ENCODE peak calls at places on chromosomes 16 and 17, in seven cellular contexts. A is AG10803, X is GM06990, K is Panc1, L is mucosa of descending colon, B is ovary, E is fibroblast of pulmonary artery. U is an unnamed sample.

GRCh38 chr17:27965224-27965623 is 72.1 kb upstream of the LYRM9 start:
- DNase-seq in A (no peak), X (no peak), K (no peak), L (no peak), B (no peak), E (no peak), U (no peak)

GRCh38 chr16:81609323-81609892 is 164.8 kb downstream of the CMIP start:
- DNase-seq in A (no peak), X (no peak), K (no peak), L (peak; percentile 24), B (no peak), E (no peak), U (no peak)

GRCh38 chr16:52283018-52283417 is 263.9 kb downstream of the TOX3 start:
- DNase-seq in A (peak; percentile 50), X (no peak), K (no peak), L (no peak), B (no peak), E (peak; percentile 42), U (no peak)

GRCh38 chr17:79562806-79563141 is 48.1 kb downstream of the RBFOX3 start:
- DNase-seq in A (no peak), X (no peak), K (no peak), L (no peak), B (no peak), E (no peak), U (no peak)

GRCh38 chr17:18850679-18851078 is 7.3 kb upstream of the PRPSAP2 start:
- DNase-seq in A (no peak), X (no peak), K (no peak), L (no peak), B (no peak), E (no peak), U (no peak)

GRCh38 chr17:76925333-76925935 is 57.2 kb downstream of the MGAT5B start:
- DNase-seq in A (no peak), X (no peak), K (no peak), L (no peak), B (no peak), E (no peak), U (no peak)

GRCh38 chr16:22813946-22814325 is at the start of gene HS3ST2:
- DNase-seq in A (peak; percentile 24), X (peak; percentile 13), K (no peak), L (peak; percentile 49), B (no peak), E (peak; percentile 3), U (no peak)

GRCh38 chr16:69270395-69270794 is 40.8 kb upstream of the VPS4A start:
- DNase-seq in A (peak; percentile 66), X (no peak), K (no peak), L (no peak), B (no peak), E (no peak), U (no peak)

GRCh38 chr16:15770512-15770911 is 86.3 kb downstream of the MYH11 start:
- DNase-seq in A (peak; percentile 58), X (no peak), K (no peak), L (no peak), B (no peak), E (peak; percentile 90), U (no peak)

GRCh38 chr16:28218109-28218508 is 6.3 kb upstream of the XPO6 start:
- DNase-seq in A (peak; percentile 72), X (peak; percentile 18), K (peak; percentile 38), L (no peak), B (no peak), E (peak; percentile 73), U (peak; percentile 67)

GRCh38 chr17:33523577-33523981 is 230.5 kb upstream of the ASIC2 start:
- DNase-seq in A (peak; percentile 29), X (no peak), K (no peak), L (no peak), B (no peak), E (peak; percentile 53), U (no peak)

GRCh38 chr17:59754547-59754946 is 47.1 kb downstream of the VMP1 start:
- DNase-seq in A (peak; percentile 96), X (no peak), K (peak; percentile 66), L (no peak), B (no peak), E (peak; percentile 93), U (no peak)

GRCh38 chr17:50632637-50633036 is 2.0 kb upstream of the ABCC3 start:
- DNase-seq in A (no peak), X (no peak), K (no peak), L (no peak), B (no peak), E (no peak), U (no peak)

GRCh38 chr16:28059841-28060240 is 3.7 kb downstream of the GSG1L start:
- DNase-seq in A (no peak), X (no peak), K (no peak), L (no peak), B (no peak), E (no peak), U (no peak)

GRCh38 chr16:11161974-11162373 is 94.0 kb downstream of the SOCS1 start:
- DNase-seq in A (no peak), X (no peak), K (no peak), L (peak; percentile 16), B (peak; percentile 56), E (no peak), U (no peak)

GRCh38 chr17:39194089-39194984 is 3.1 kb downstream of the CACNB1 start:
- DNase-seq in A (peak; percentile 68), X (no peak), K (no peak), L (peak; percentile 66), B (no peak), E (peak; percentile 70), U (no peak)

GRCh38 chr16:71709231-71709781 is 15.2 kb downstream of the PHLPP2 start:
- DNase-seq in A (peak; percentile 92), X (no peak), K (no peak), L (no peak), B (no peak), E (peak; percentile 29), U (no peak)

GRCh38 chr17:55601874-55602364 is 90.7 kb upstream of the SMIM36 start:
- DNase-seq in A (peak; percentile 56), X (no peak), K (peak; percentile 33), L (no peak), B (no peak), E (peak; percentile 75), U (peak; percentile 46)

GRCh38 chr16:11016993-11017392 is 72.6 kb downstream of the CLEC16A start:
- DNase-seq in A (peak; percentile 49), X (no peak), K (no peak), L (peak; percentile 89), B (no peak), E (peak; percentile 70), U (no peak)

GRCh38 chr16:85036398-85037049 is 8.9 kb downstream of the KIAA0513 start:
- DNase-seq in A (no peak), X (no peak), K (no peak), L (no peak), B (no peak), E (peak; percentile 36), U (no peak)

GRCh38 chr17:32503251-32504165 is 16.7 kb downstream of the CDK5R1 start:
- DNase-seq in A (no peak), X (peak; percentile 79), K (no peak), L (peak; percentile 48), B (no peak), E (no peak), U (peak; percentile 81)

GRCh38 chr17:55402374-55402773 is 19.3 kb downstream of the MMD start:
- DNase-seq in A (no peak), X (no peak), K (no peak), L (no peak), B (no peak), E (peak; percentile 44), U (no peak)

GRCh38 chr17:81238815-81239713 is at the start of the genes NDUFAF8 and TEPSIN:
- DNase-seq in A (peak; percentile 100), X (peak; percentile 95), K (peak; percentile 96), L (peak; percentile 97), B (peak; percentile 97), E (peak; percentile 99), U (peak; percentile 100)
- TF ChIP-seq CTCF in A (no peak), X (no peak), K (no peak), L (no peak), B (peak; percentile 45), E (no peak), U (no peak)

GRCh38 chr17:34852141-34852540 is 109.1 kb downstream of the CCT6B start:
- DNase-seq in A (no peak), X (no peak), K (no peak), L (no peak), B (no peak), E (no peak), U (no peak)

GRCh38 chr17:34850023-34850422 is 111.2 kb downstream of the CCT6B start:
- DNase-seq in A (peak; percentile 11), X (no peak), K (no peak), L (no peak), B (no peak), E (no peak), U (no peak)

GRCh38 chr17:34852614-34853013 is 108.6 kb downstream of the CCT6B start:
- DNase-seq in A (no peak), X (no peak), K (no peak), L (no peak), B (no peak), E (no peak), U (no peak)

GRCh38 chr17:34850964-34851363 is 110.3 kb downstream of the CCT6B start:
- DNase-seq in A (no peak), X (no peak), K (no peak), L (no peak), B (no peak), E (no peak), U (no peak)

GRCh38 chr17:34853916-34854315 is 107.3 kb downstream of the CCT6B start:
- DNase-seq in A (no peak), X (no peak), K (no peak), L (no peak), B (no peak), E (no peak), U (no peak)
- TF ChIP-seq CTCF in A (no peak), X (no peak), K (no peak), L (no peak), B (no peak), E (no peak), U (no peak)

DNA sequence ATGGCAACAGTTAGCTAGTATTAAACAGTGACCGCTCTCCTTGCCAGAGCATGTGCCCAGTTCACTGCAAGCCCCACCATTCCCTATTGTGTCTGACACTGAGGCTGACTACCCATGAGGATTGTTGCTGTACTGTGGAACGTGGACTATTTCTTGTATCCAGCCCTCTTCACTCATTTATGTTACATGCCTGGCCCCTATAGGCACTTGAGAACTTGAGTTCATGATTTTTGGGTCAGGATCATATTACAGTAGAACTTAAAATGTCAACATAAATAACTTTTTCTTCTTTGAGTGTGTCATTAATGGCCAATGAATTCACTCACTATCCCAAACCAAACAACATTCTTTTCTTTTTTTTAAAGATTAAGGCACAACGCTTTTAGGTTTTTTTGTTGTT is 55.7 kb downstream of the LYRM1 start:
- DNase-seq in A (peak; percentile 33), X (no peak), K (no peak), L (no peak), B (no peak), E (peak; percentile 41), U (no peak)
- TF ChIP-seq CTCF in A (no peak), X (no peak), K (no peak), L (no peak), B (no peak), E (no peak), U (peak; percentile 18)

GRCh38 chr17:15249487-15249886 is 15.6 kb downstream of the PMP22 start:
- DNase-seq in A (no peak), X (no peak), K (no peak), L (no peak), B (no peak), E (no peak), U (no peak)

GRCh38 chr17:15250459-15250858 is 14.7 kb downstream of the PMP22 start:
- DNase-seq in A (no peak), X (no peak), K (no peak), L (no peak), B (no peak), E (no peak), U (no peak)

GRCh38 chr17:15247891-15248529 is 17.1 kb downstream of the PMP22 start:
- DNase-seq in A (peak; percentile 17), X (no peak), K (no peak), L (no peak), B (no peak), E (no peak), U (no peak)
- TF ChIP-seq CTCF in A (peak; percentile 44), X (peak; percentile 37), K (peak; percentile 43), L (no peak), B (no peak), E (peak; percentile 52), U (no peak)

U was measured in GM10248.